ENCODE peak calls at places on chromosomes 1 and 21, in four cellular contexts. H is HepG2, L is A549, G is K562. T is an unnamed sample.

GRCh38 chr1:60173006-60173405 is 99.4 kb upstream of the C1orf87 start:
- DNase-seq in H (no peak), L (no peak), G (no peak), T (no peak)

GRCh38 chr1:228079013-228079412 is 3.5 kb upstream of the ARF1 start:
- DNase-seq in H (no peak), L (no peak), G (no peak), T (no peak)

GRCh38 chr1:207922554-207922953 is 11.6 kb upstream of the CD34 start:
- DNase-seq in H (no peak), L (no peak), G (peak; percentile 5), T (no peak)

GRCh38 chr1:66166746-66167145 is 367.2 kb upstream of the SGIP1 start:
- DNase-seq in H (no peak), G (no peak), L (no peak), T (no peak)

GRCh38 chr1:111202707-111203623 is 2.5 kb upstream of the DENND2D start:
- DNase-seq in G (no peak), L (no peak), H (peak; percentile 35), T (no peak)

GRCh38 chr1:173870252-173871075 is 2.3 kb downstream of the ZBTB37 start:
- DNase-seq in H (no peak), L (no peak), G (peak; percentile 31), T (no peak)

GRCh38 chr21:36538761-36539160 is 58.8 kb upstream of the CLDN14 start:
- DNase-seq in L (no peak), G (no peak), H (no peak), T (no peak)

GRCh38 chr1:29475256-29475800 is 239.0 kb downstream of the PTPRU start:
- DNase-seq in H (no peak), L (no peak), G (no peak), T (no peak)

GRCh38 chr1:181090653-181091126 is 2.2 kb downstream of the IER5 start:
- DNase-seq in H (no peak), G (peak; percentile 44), L (no peak), T (no peak)

GRCh38 chr1:202498542-202498941 is 150.0 kb downstream of the PPP1R12B start:
- DNase-seq in G (no peak), L (no peak), H (no peak), T (no peak)

GRCh38 chr1:151416231-151416630 is 16.9 kb downstream of the PSMB4 start:
- DNase-seq in L (no peak), H (no peak), G (no peak), T (no peak)

GRCh38 chr1:218346391-218347204 is 1.5 kb downstream of the TGFB2 start:
- DNase-seq in L (no peak), G (no peak), H (no peak), T (peak; percentile 22)

GRCh38 chr1:56992318-56993136 is 26.7 kb upstream of the C8B start:
- DNase-seq in H (no peak), G (no peak), L (no peak), T (no peak)

GRCh38 chr1:36971832-36972231 is 62.5 kb downstream of the GRIK3 start:
- DNase-seq in G (no peak), H (no peak), L (no peak), T (no peak)

GRCh38 chr21:35063428-35064172 is 14.5 kb upstream of the RUNX1 start:
- DNase-seq in L (no peak), G (no peak), H (no peak), T (no peak)

GRCh38 chr1:31723828-31724359 is 20.1 kb upstream of the COL16A1 start:
- DNase-seq in G (peak; percentile 91), L (no peak), H (peak; percentile 57), T (peak; percentile 94)

GRCh38 chr1:214354440-214355148 is 73.6 kb downstream of the SMYD2 start:
- DNase-seq in G (no peak), H (no peak), L (no peak), T (no peak)

GRCh38 chr21:28174006-28174405 is 818.7 kb downstream of the LTN1 start:
- DNase-seq in L (no peak), G (no peak), H (no peak), T (no peak)

GRCh38 chr21:35316933-35317332 is 267.8 kb upstream of the RUNX1 start:
- DNase-seq in H (no peak), L (no peak), G (no peak), T (no peak)

GRCh38 chr1:18932879-18933278 is 23.6 kb downstream of the IFFO2 start:
- DNase-seq in L (no peak), H (no peak), G (no peak), T (no peak)

GRCh38 chr1:32289256-32289655 is 2.6 kb upstream of the HDAC1 start:
- DNase-seq in L (no peak), G (no peak), H (no peak), T (no peak)

GRCh38 chr1:167067904-167068303 is 22.3 kb downstream of the GPA33 start:
- DNase-seq in G (no peak), H (no peak), L (no peak), T (no peak)

GRCh38 chr1:23524716-23525401 is 6.2 kb downstream of the E2F2 start:
- DNase-seq in H (no peak), G (peak; percentile 60), L (no peak), T (no peak)

GRCh38 chr1:237701534-237701933 is 189.2 kb downstream of the ZP4 start:
- DNase-seq in G (no peak), L (no peak), H (no peak), T (no peak)

GRCh38 chr1:36095760-36096405 is 7.2 kb downstream of the ADPRS start:
- DNase-seq in L (no peak), H (no peak), G (no peak), T (no peak)

GRCh38 chr1:22246755-22247480 is 104.0 kb upstream of the WNT4 start:
- DNase-seq in G (no peak), L (no peak), H (no peak), T (no peak)

GRCh38 chr21:31103163-31103562 is 64.9 kb upstream of the KRTAP19-8 start:
- DNase-seq in H (no peak), L (no peak), G (no peak), T (no peak)

GRCh38 chr21:46187251-46187650 is 3.0 kb upstream of the SPATC1L start:
- DNase-seq in H (no peak), L (no peak), G (no peak), T (no peak)

GRCh38 chr1:156706647-156707008 is 1.2 kb upstream of the CRABP2 start:
- DNase-seq in G (peak; percentile 48), L (no peak), H (no peak), T (peak; percentile 78)

GRCh38 chr1:183281039-183281438 is 95.0 kb downstream of the LAMC2 start:
- DNase-seq in G (no peak), L (peak; percentile 36), H (no peak), T (no peak)

GRCh38 chr21:40054403-40054802 is 187.2 kb downstream of the PCP4 start:
- DNase-seq in H (no peak), L (no peak), G (no peak), T (no peak)

GRCh38 chr1:200223613-200224012 is 186.2 kb downstream of the ZNF281 start:
- DNase-seq in H (no peak), L (no peak), G (no peak), T (no peak)

GRCh38 chr1:116325922-116326321 is 47.1 kb upstream of the ATP1A1 start:
- DNase-seq in H (no peak), G (no peak), L (no peak), T (no peak)

GRCh38 chr1:197268012-197268411 is at the start of gene CRB1:
- DNase-seq in H (no peak), L (no peak), G (no peak), T (no peak)

DNA sequence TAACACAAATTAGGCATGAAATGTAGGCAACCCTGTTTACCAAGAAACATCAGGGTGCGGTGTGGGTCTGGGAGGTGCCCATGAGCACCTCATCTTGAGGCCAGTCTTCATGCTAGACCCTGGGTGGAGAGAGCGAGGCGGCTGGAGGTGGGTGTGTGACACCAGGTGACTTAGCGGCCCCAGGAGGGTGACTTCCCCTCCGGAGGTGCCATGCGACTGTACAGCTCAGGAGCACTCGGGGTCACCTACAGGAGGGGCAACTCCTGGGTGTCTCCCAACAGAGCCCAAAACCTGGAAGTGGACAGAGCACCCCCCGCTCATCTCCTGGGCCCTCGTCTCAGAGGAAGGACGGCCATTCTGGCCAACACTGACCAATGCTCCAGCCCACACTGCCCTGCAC is 21.7 kb upstream of the SAMD11 start:
- DNase-seq in H (no peak), L (no peak), G (peak; percentile 9), T (no peak)
- TF ChIP-seq HMGXB4 in H (no peak), L (no peak), G (no peak), T (no peak)

GRCh38 chr1:175757381-175758015 is 14.1 kb upstream of the TNR start:
- DNase-seq in L (peak; percentile 42), G (peak; percentile 85), H (no peak), T (peak; percentile 80)
- TF ChIP-seq HMGXB4 in L (no peak), G (no peak), H (no peak), T (peak; percentile 42)

GRCh38 chr1:93804412-93804811 is 74.6 kb downstream of the DNTTIP2 start:
- DNase-seq in L (peak; percentile 64), G (no peak), H (no peak), T (no peak)

GRCh38 chr1:93798301-93798700 is 80.7 kb downstream of the DNTTIP2 start:
- DNase-seq in L (peak; percentile 15), G (no peak), H (no peak), T (no peak)

GRCh38 chr1:93805027-93805426 is 74.0 kb downstream of the DNTTIP2 start:
- DNase-seq in L (no peak), G (no peak), H (no peak), T (no peak)

GRCh38 chr1:93807301-93807930 is 71.6 kb downstream of the DNTTIP2 start:
- DNase-seq in L (no peak), H (no peak), G (no peak), T (no peak)

GRCh38 chr1:93801471-93801870 is 77.5 kb downstream of the DNTTIP2 start:
- DNase-seq in G (no peak), H (peak; percentile 86), L (peak; percentile 34), T (no peak)
- TF ChIP-seq HMGXB4 in G (no peak), H (no peak), L (no peak), T (no peak)

DNA sequence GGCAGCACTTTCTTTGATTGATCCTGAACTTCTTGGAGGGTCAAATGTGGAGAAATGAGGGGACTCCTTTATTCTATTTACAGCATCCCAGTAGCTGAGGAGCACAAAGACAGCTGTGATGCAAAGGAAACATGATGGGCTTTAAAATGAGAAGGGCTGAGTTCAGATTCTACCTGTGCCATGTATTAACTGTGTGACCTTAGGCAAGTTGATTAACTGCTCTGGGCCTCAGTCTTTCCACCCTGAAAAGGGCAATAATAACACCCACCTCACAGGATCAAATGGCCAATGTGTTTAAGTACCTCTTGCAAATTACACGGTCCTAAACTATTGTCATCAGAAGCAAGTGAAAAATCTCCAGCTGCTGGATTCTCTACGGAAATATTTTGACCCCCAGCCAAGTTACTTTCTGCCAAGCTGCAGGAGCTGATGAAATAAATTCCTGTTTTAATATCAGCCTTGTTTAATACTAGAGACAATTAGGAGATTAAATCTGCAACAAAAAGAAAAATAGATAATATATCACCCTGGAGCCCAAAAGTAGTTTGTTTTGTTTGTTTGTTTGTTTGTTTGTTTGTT is 15.7 kb downstream of the TMEM81 start:
- DNase-seq in L (no peak), G (no peak), H (no peak), T (no peak)
- TF ChIP-seq HMGXB4 in L (no peak), G (no peak), H (no peak), T (no peak)